ENCODE peak calls at places on chromosomes 7 and 10, in four cellular contexts. W is stimulated activated naive CD8-positive, alpha-beta T cell treated with anti-CD3 and anti-CD28 coated beads, Interleukin-15, Interleukin-2, amounts not matched to agents 100 U/mL and 50 U/mL, for 24 hours; J is Ammon's horn; P is fibroblast of lung. N is an unnamed sample.

GRCh38 chr10:74975758-74976157 is 135.7 kb upstream of the SAMD8 start:
- DNase-seq in J (no peak), P (no peak), W (no peak), N (no peak)

GRCh38 chr10:12602557-12602956 is 253.2 kb downstream of the CAMK1D start:
- DNase-seq in P (no peak), W (no peak), J (no peak), N (no peak)

GRCh38 chr10:31262672-31263071 is 56.3 kb upstream of the ZEB1 start:
- DNase-seq in P (peak; percentile 76), W (no peak), J (no peak), N (no peak)

GRCh38 chr7:148697256-148697841 is 1.4 kb upstream of the CUL1 start:
- DNase-seq in J (peak; percentile 9), P (peak; percentile 44), W (peak; percentile 68), N (no peak)

GRCh38 chr7:6436385-6436685 is 11.4 kb downstream of the DAGLB start:
- DNase-seq in W (peak; percentile 57), P (no peak), J (peak; percentile 69), N (peak; percentile 12)

GRCh38 chr7:17401806-17402627 is 103.6 kb downstream of the AHR start:
- DNase-seq in W (no peak), J (no peak), P (no peak), N (no peak)

GRCh38 chr7:97167176-97167575 is 49.7 kb downstream of the SDHAF3 start:
- DNase-seq in P (no peak), J (no peak), W (no peak), N (no peak)

GRCh38 chr10:29851241-29851640 is 208.1 kb downstream of the JCAD start:
- DNase-seq in J (no peak), P (no peak), W (no peak), N (no peak)

GRCh38 chr10:13528138-13528874 is 508 bp downstream of the BEND7 start:
- DNase-seq in J (no peak), W (no peak), P (no peak), N (no peak)

GRCh38 chr7:1785839-1786238 is 115.8 kb downstream of the ELFN1 start:
- DNase-seq in P (no peak), J (no peak), W (no peak), N (no peak)

GRCh38 chr10:68301790-68302502 is 29.9 kb upstream of the HNRNPH3 start:
- DNase-seq in J (peak; percentile 61), P (peak; percentile 58), W (no peak), N (no peak)

GRCh38 chr7:131188367-131189339 is 139.0 kb upstream of the MKLN1 start:
- DNase-seq in J (no peak), W (peak; percentile 53), P (peak; percentile 99), N (peak; percentile 26)

GRCh38 chr10:11823122-11823988 is at the start of gene PROSER2:
- DNase-seq in P (peak; percentile 69), W (peak; percentile 52), J (no peak), N (peak; percentile 22)

GRCh38 chr10:97490592-97490991 is 7.6 kb downstream of the MMS19 start:
- DNase-seq in P (no peak), W (no peak), J (peak; percentile 72), N (no peak)

GRCh38 chr7:148303295-148304013 is 287.1 kb upstream of the C7orf33 start:
- DNase-seq in P (peak; percentile 14), W (no peak), J (peak; percentile 45), N (no peak)

GRCh38 chr10:87503892-87504291 is 801 bp upstream of the MINPP1 start:
- DNase-seq in P (peak; percentile 69), W (no peak), J (no peak), N (no peak)

GRCh38 chr7:115953554-115954248 is 76.9 kb downstream of the TFEC start:
- DNase-seq in W (no peak), P (no peak), J (no peak), N (no peak)

GRCh38 chr7:16660702-16661464 is 14.9 kb downstream of the BZW2 start:
- DNase-seq in W (no peak), P (peak; percentile 75), J (no peak), N (no peak)

GRCh38 chr10:11181996-11182395 is 164.3 kb downstream of the CELF2 start:
- DNase-seq in W (no peak), P (peak; percentile 35), J (no peak), N (no peak)

GRCh38 chr7:2510909-2511768 is 8.4 kb upstream of the LFNG start:
- DNase-seq in P (no peak), W (peak; percentile 75), J (no peak), N (no peak)

N was measured in DND-41.